ENCODE peak calls at places on chromosomes 1 and 21, in five cellular contexts. B is bronchial epithelial cell, C is ascending aorta, N is ovary, Q is fibroblast of villous mesenchyme. Z is an unnamed sample.

GRCh38 chr1:2446394-2446793 is 29.7 kb upstream of the PLCH2 start:
- DNase-seq in B (no peak), C (no peak), N (no peak), Q (no peak), Z (no peak)

GRCh38 chr1:204127597-204128242 is 24.1 kb downstream of the ETNK2 start:
- DNase-seq in B (peak; percentile 75), C (no peak), N (peak; percentile 72), Q (peak; percentile 86), Z (peak; percentile 87)

GRCh38 chr1:236181059-236181458 is 38.7 kb downstream of the GPR137B start:
- DNase-seq in B (peak; percentile 46), C (no peak), N (no peak), Q (no peak), Z (peak; percentile 52)

GRCh38 chr1:2411801-2412394 is 466 bp downstream of the PEX10 start:
- DNase-seq in B (no peak), C (no peak), N (no peak), Q (no peak), Z (no peak)

GRCh38 chr1:202275061-202275770 is 66.5 kb downstream of the UBE2T start:
- DNase-seq in B (no peak), C (no peak), N (no peak), Q (no peak), Z (no peak)

GRCh38 chr1:176539018-176539417 is 76.0 kb downstream of the PAPPA2 start:
- DNase-seq in B (no peak), C (no peak), N (no peak), Q (no peak), Z (no peak)

GRCh38 chr1:154574715-154575114 is 7.1 kb downstream of the CHRNB2 start:
- DNase-seq in B (peak; percentile 8), C (no peak), N (no peak), Q (no peak), Z (peak; percentile 27)

GRCh38 chr1:31661856-31662255 is 17.2 kb upstream of the PEF1 start:
- DNase-seq in B (no peak), C (no peak), N (no peak), Q (no peak), Z (no peak)

GRCh38 chr1:61640531-61641125 is 84.3 kb downstream of the TM2D1 start:
- DNase-seq in B (no peak), C (no peak), N (peak; percentile 48), Q (no peak), Z (no peak)

GRCh38 chr1:58909162-58909560 is 125.3 kb upstream of the JUN start:
- DNase-seq in B (peak; percentile 97), C (no peak), N (no peak), Q (no peak), Z (peak; percentile 68)

GRCh38 chr1:182292193-182292741 is 99.3 kb downstream of the GLUL start:
- DNase-seq in B (no peak), C (no peak), N (no peak), Q (no peak), Z (no peak)

GRCh38 chr1:167819849-167820683 is 93.9 kb downstream of the ADCY10 start:
- DNase-seq in B (peak; percentile 87), C (peak; percentile 70), N (peak; percentile 84), Q (peak; percentile 88), Z (peak; percentile 92)

GRCh38 chr1:208161005-208161404 is 83.2 kb downstream of the PLXNA2 start:
- DNase-seq in B (no peak), C (no peak), N (no peak), Q (no peak), Z (no peak)

GRCh38 chr1:222452031-222452430 is 95.9 kb downstream of the HHIPL2 start:
- DNase-seq in B (peak; percentile 42), C (no peak), N (no peak), Q (no peak), Z (no peak)

GRCh38 chr21:15976807-15977206 is 247.0 kb downstream of the USP25 start:
- DNase-seq in B (no peak), C (no peak), N (no peak), Q (no peak), Z (peak; percentile 5)

GRCh38 chr1:111082421-111083192 is 57.3 kb downstream of the DRAM2 start:
- DNase-seq in B (peak; percentile 38), C (no peak), N (no peak), Q (peak; percentile 18), Z (peak; percentile 11)

GRCh38 chr1:200323856-200324400 is 85.9 kb downstream of the ZNF281 start:
- DNase-seq in B (peak; percentile 87), C (no peak), N (no peak), Q (no peak), Z (peak; percentile 63)

GRCh38 chr1:176987016-176987415 is 177.5 kb downstream of the ASTN1 start:
- DNase-seq in B (peak; percentile 81), C (no peak), N (no peak), Q (peak; percentile 2), Z (peak; percentile 35)

GRCh38 chr1:154493276-154493675 is 8.7 kb upstream of the TDRD10 start:
- DNase-seq in B (no peak), C (no peak), N (no peak), Q (no peak), Z (no peak)

GRCh38 chr1:24142546-24143431 is at the start of gene IL22RA1:
- DNase-seq in B (peak; percentile 82), C (no peak), N (peak; percentile 58), Q (no peak), Z (peak; percentile 19)

GRCh38 chr1:215640429-215641148 is 73.5 kb downstream of the KCTD3 start:
- DNase-seq in B (no peak), C (no peak), N (no peak), Q (no peak), Z (no peak)

GRCh38 chr1:218664385-218665170 is 319.4 kb downstream of the TGFB2 start:
- DNase-seq in B (peak; percentile 79), C (no peak), N (no peak), Q (peak; percentile 39), Z (no peak)
- H3K4me3 ChIP-seq in B (no peak overlapping the region), C (no peak overlapping the region), N (no peak overlapping the region), Q (no peak overlapping the region), Z (no peak overlapping the region)

GRCh38 chr21:43866233-43866632 is 1.2 kb downstream of the AGPAT3 start:
- DNase-seq in B (peak; percentile 16), C (no peak), N (peak; percentile 77), Q (peak; percentile 71), Z (peak; percentile 40)
- H3K4me3 ChIP-seq in B (peak overlapping the region; percentile 57), C (peak overlapping the region; percentile 100), N (peak overlapping the region; percentile 93), Q (peak overlapping the region; percentile 72), Z (peak overlapping the region; percentile 63)

GRCh38 chr21:41768371-41769042 is 1.7 kb upstream of the RIPK4 start:
- DNase-seq in B (peak; percentile 92), C (no peak), N (no peak), Q (peak; percentile 39), Z (peak; percentile 70)

GRCh38 chr21:41766051-41766882 is 585 bp downstream of the RIPK4 start:
- DNase-seq in B (no peak), C (no peak), N (no peak), Q (no peak), Z (no peak)

GRCh38 chr21:41765393-41765950 is 1.4 kb downstream of the RIPK4 start:
- DNase-seq in B (no peak), C (no peak), N (no peak), Q (no peak), Z (no peak)

GRCh38 chr21:41767606-41768370 is 936 bp upstream of the RIPK4 start:
- DNase-seq in B (peak; percentile 45), C (no peak), N (no peak), Q (no peak), Z (peak; percentile 25)

GRCh38 chr21:41766883-41767605 is at the start of gene RIPK4:
- DNase-seq in B (peak; percentile 80), C (no peak), N (no peak), Q (no peak), Z (peak; percentile 26)
- H3K4me3 ChIP-seq in B (peak within 1 kb of the TSS; percentile 93), C (peak within 1 kb of the TSS; percentile 60), N (peak within 1 kb of the TSS; percentile 23), Q (no peak within 1 kb of the TSS), Z (peak within 1 kb of the TSS; percentile 48)

GRCh38 chr1:116668277-116668676 is 744 bp upstream of the IGSF3 start:
- DNase-seq in B (no peak), C (no peak), N (no peak), Q (no peak), Z (no peak)
- H3K4me3 ChIP-seq in B (no peak overlapping the region), C (peak overlapping the region; percentile 77), N (no peak overlapping the region), Q (no peak overlapping the region), Z (no peak overlapping the region)

Z was measured in cardiac fibroblast.